ENCODE peak calls at places on chromosomes 16 and 17, in five cellular contexts. One of them, this sample, is unnamed.
A peak's percentile ranks its signal among the peaks of the same experiment; 100 is the strongest.

GRCh38 chr17:49887086-49887743 is 39.3 kb upstream of the TAC4 start:
- DNase-seq in cardiac muscle cell: peak; percentile 41
- DNase-seq in adrenal gland: no peak
- DNase-seq in AG04450: no peak
- DNase-seq in OCI-LY7: no peak
- DNase-seq in this sample: no peak

GRCh38 chr17:28716740-28717577 is 709 bp downstream of the RAB34 start:
- DNase-seq in cardiac muscle cell: peak; percentile 54
- DNase-seq in adrenal gland: peak; percentile 61
- DNase-seq in AG04450: no peak
- DNase-seq in OCI-LY7: no peak
- DNase-seq in this sample: no peak

GRCh38 chr16:64278196-64278595 is 843.7 kb downstream of the CDH11 start:
- DNase-seq in cardiac muscle cell: no peak
- DNase-seq in adrenal gland: no peak
- DNase-seq in AG04450: peak; percentile 3
- DNase-seq in OCI-LY7: no peak
- DNase-seq in this sample: no peak

GRCh38 chr16:27314161-27314723 is 468 bp downstream of the IL4R start:
- DNase-seq in cardiac muscle cell: peak; percentile 94
- DNase-seq in adrenal gland: peak; percentile 77
- DNase-seq in AG04450: peak; percentile 84
- DNase-seq in OCI-LY7: no peak
- DNase-seq in this sample: no peak

GRCh38 chr17:57442914-57443571 is 186.7 kb downstream of the MSI2 start:
- DNase-seq in cardiac muscle cell: peak; percentile 52
- DNase-seq in adrenal gland: peak; percentile 90
- DNase-seq in AG04450: no peak
- DNase-seq in OCI-LY7: peak; percentile 88
- DNase-seq in this sample: no peak

GRCh38 chr17:42673885-42674754 is 2.7 kb downstream of the PLEKHH3 start:
- DNase-seq in cardiac muscle cell: peak; percentile 89
- DNase-seq in adrenal gland: peak; percentile 57
- DNase-seq in AG04450: no peak
- DNase-seq in OCI-LY7: peak; percentile 66
- DNase-seq in this sample: no peak

GRCh38 chr16:48542020-48542473 is 67.9 kb downstream of the N4BP1 start:
- DNase-seq in cardiac muscle cell: peak; percentile 75
- DNase-seq in adrenal gland: peak; percentile 49
- DNase-seq in AG04450: no peak
- DNase-seq in OCI-LY7: peak; percentile 38
- DNase-seq in this sample: no peak

GRCh38 chr16:79600636-79601091 is at the start of gene MAF:
- DNase-seq in cardiac muscle cell: peak; percentile 79
- DNase-seq in adrenal gland: peak; percentile 94
- DNase-seq in AG04450: peak; percentile 7
- DNase-seq in OCI-LY7: peak; percentile 16
- DNase-seq in this sample: no peak

GRCh38 chr17:37292429-37293139 is 83.2 kb upstream of the C17orf78 start:
- DNase-seq in cardiac muscle cell: peak; percentile 88
- DNase-seq in adrenal gland: no peak
- DNase-seq in AG04450: no peak
- DNase-seq in OCI-LY7: peak; percentile 59
- DNase-seq in this sample: peak; percentile 67

GRCh38 chr17:81252336-81253329 is 13.5 kb downstream of the NDUFAF8 start:
- DNase-seq in cardiac muscle cell: no peak
- DNase-seq in adrenal gland: no peak
- DNase-seq in AG04450: no peak
- DNase-seq in OCI-LY7: peak; percentile 31
- DNase-seq in this sample: no peak

GRCh38 chr17:31663576-31663975 is 195.5 kb downstream of the COPRS start:
- DNase-seq in cardiac muscle cell: peak; percentile 25
- DNase-seq in adrenal gland: no peak
- DNase-seq in AG04450: no peak
- DNase-seq in OCI-LY7: no peak
- DNase-seq in this sample: no peak

GRCh38 chr17:1455291-1455747 is 713 bp downstream of the CRK start:
- DNase-seq in cardiac muscle cell: peak; percentile 78
- DNase-seq in adrenal gland: peak; percentile 78
- DNase-seq in AG04450: no peak
- DNase-seq in OCI-LY7: peak; percentile 64
- DNase-seq in this sample: no peak

GRCh38 chr17:55513885-55514590 is 2.8 kb upstream of the SMIM36 start:
- DNase-seq in cardiac muscle cell: peak; percentile 78
- DNase-seq in adrenal gland: peak; percentile 57
- DNase-seq in AG04450: peak; percentile 30
- DNase-seq in OCI-LY7: peak; percentile 83
- DNase-seq in this sample: peak; percentile 70

GRCh38 chr17:35373532-35373983 is at the start of gene SLFN11:
- DNase-seq in cardiac muscle cell: peak; percentile 95
- DNase-seq in adrenal gland: peak; percentile 68
- DNase-seq in AG04450: peak; percentile 93
- DNase-seq in OCI-LY7: no peak
- DNase-seq in this sample: peak; percentile 94

GRCh38 chr17:2705888-2706795 is 5.4 kb downstream of the CLUH start:
- DNase-seq in cardiac muscle cell: no peak
- DNase-seq in adrenal gland: no peak
- DNase-seq in AG04450: no peak
- DNase-seq in OCI-LY7: no peak
- DNase-seq in this sample: no peak

GRCh38 chr17:41581366-41582060 is 5.2 kb downstream of the KRT14 start:
- DNase-seq in cardiac muscle cell: no peak
- DNase-seq in adrenal gland: no peak
- DNase-seq in AG04450: no peak
- DNase-seq in OCI-LY7: no peak
- DNase-seq in this sample: no peak

GRCh38 chr17:55540414-55541091 is 29.3 kb upstream of the SMIM36 start:
- DNase-seq in cardiac muscle cell: peak; percentile 37
- DNase-seq in adrenal gland: no peak
- DNase-seq in AG04450: no peak
- DNase-seq in OCI-LY7: no peak
- DNase-seq in this sample: no peak

GRCh38 chr17:15966183-15966878 is 21.4 kb downstream of the ADORA2B start:
- DNase-seq in cardiac muscle cell: no peak
- DNase-seq in adrenal gland: no peak
- DNase-seq in AG04450: no peak
- DNase-seq in OCI-LY7: no peak
- DNase-seq in this sample: no peak

GRCh38 chr17:42347198-42347597 is 41.0 kb downstream of the STAT3 start:
- DNase-seq in cardiac muscle cell: peak; percentile 80
- DNase-seq in adrenal gland: peak; percentile 78
- DNase-seq in AG04450: peak; percentile 60
- DNase-seq in OCI-LY7: no peak
- DNase-seq in this sample: no peak

GRCh38 chr17:39754958-39755549 is 17.3 kb downstream of the GRB7 start:
- DNase-seq in cardiac muscle cell: no peak
- DNase-seq in adrenal gland: no peak
- DNase-seq in AG04450: no peak
- DNase-seq in OCI-LY7: peak; percentile 57
- DNase-seq in this sample: no peak

GRCh38 chr16:81610144-81610842 is 165.7 kb downstream of the CMIP start:
- DNase-seq in cardiac muscle cell: peak; percentile 84
- DNase-seq in adrenal gland: peak; percentile 87
- DNase-seq in AG04450: no peak
- DNase-seq in OCI-LY7: no peak
- DNase-seq in this sample: no peak

GRCh38 chr16:86833136-86833535 is 254.8 kb downstream of the FOXL1 start:
- DNase-seq in cardiac muscle cell: peak; percentile 39
- DNase-seq in adrenal gland: no peak
- DNase-seq in AG04450: no peak
- DNase-seq in OCI-LY7: no peak
- DNase-seq in this sample: no peak

GRCh38 chr16:35447010-35447558 is 1987.7 kb downstream of the TP53TG3F start:
- DNase-seq in cardiac muscle cell: no peak
- DNase-seq in adrenal gland: no peak
- DNase-seq in AG04450: no peak
- DNase-seq in OCI-LY7: no peak
- DNase-seq in this sample: no peak
- H3K9me3 ChIP-seq in cardiac muscle cell: no peaks in the 10 kb centered on the region
- H3K9me3 ChIP-seq in adrenal gland: no peaks in the 10 kb centered on the region
- H3K9me3 ChIP-seq in AG04450: peaks cover 21% of the 10 kb centered on the region
- H3K9me3 ChIP-seq in OCI-LY7: peaks cover 16% of the 10 kb centered on the region
- H3K9me3 ChIP-seq in this sample: no peaks in the 10 kb centered on the region

GRCh38 chr17:21295036-21295952 is 10.8 kb downstream of the MAP2K3 start:
- DNase-seq in cardiac muscle cell: peak; percentile 19
- DNase-seq in adrenal gland: no peak
- DNase-seq in AG04450: no peak
- DNase-seq in OCI-LY7: no peak
- DNase-seq in this sample: no peak

GRCh38 chr17:21292867-21293845 is 8.6 kb downstream of the MAP2K3 start:
- DNase-seq in cardiac muscle cell: no peak
- DNase-seq in adrenal gland: no peak
- DNase-seq in AG04450: no peak
- DNase-seq in OCI-LY7: no peak
- DNase-seq in this sample: no peak

GRCh38 chr17:21294321-21295035 is 10.0 kb downstream of the MAP2K3 start:
- DNase-seq in cardiac muscle cell: no peak
- DNase-seq in adrenal gland: no peak
- DNase-seq in AG04450: no peak
- DNase-seq in OCI-LY7: no peak
- DNase-seq in this sample: no peak

GRCh38 chr17:21291862-21292261 is 7.4 kb downstream of the MAP2K3 start:
- DNase-seq in cardiac muscle cell: no peak
- DNase-seq in adrenal gland: no peak
- DNase-seq in AG04450: no peak
- DNase-seq in OCI-LY7: no peak
- DNase-seq in this sample: no peak

DNA sequence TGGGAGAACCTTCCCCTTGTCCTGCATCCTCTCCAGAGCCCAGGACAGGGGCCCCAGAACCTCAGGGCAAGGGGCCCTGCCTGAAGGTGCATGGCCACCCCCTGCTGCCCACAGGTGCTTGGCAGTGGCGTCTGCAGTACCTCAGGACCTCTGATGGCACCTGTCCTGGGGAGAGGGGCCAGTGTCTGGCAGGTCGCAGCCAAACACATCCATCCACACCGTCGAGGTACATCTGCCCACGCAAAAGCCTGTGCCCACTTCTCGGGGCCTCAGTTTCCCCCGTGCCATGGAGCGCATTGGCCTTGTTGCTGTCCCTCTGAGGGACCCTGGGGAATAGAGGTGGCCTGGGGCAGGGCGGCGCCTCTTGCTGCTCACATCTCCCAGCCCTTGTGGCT is 9.3 kb downstream of the MAP2K3 start:
- DNase-seq in cardiac muscle cell: no peak
- DNase-seq in adrenal gland: no peak
- DNase-seq in AG04450: no peak
- DNase-seq in OCI-LY7: no peak
- DNase-seq in this sample: no peak
- H3K9me3 ChIP-seq in cardiac muscle cell: no peaks in the 10 kb centered on the region
- H3K9me3 ChIP-seq in adrenal gland: no peaks in the 10 kb centered on the region
- H3K9me3 ChIP-seq in AG04450: peaks cover 75% of the 10 kb centered on the region
- H3K9me3 ChIP-seq in OCI-LY7: no peaks in the 10 kb centered on the region
- H3K9me3 ChIP-seq in this sample: no peaks in the 10 kb centered on the region

GRCh38 chr16:35749253-35750141 is 2290.1 kb downstream of the TP53TG3F start:
- DNase-seq in cardiac muscle cell: no peak
- DNase-seq in adrenal gland: no peak
- DNase-seq in AG04450: no peak
- DNase-seq in OCI-LY7: no peak
- DNase-seq in this sample: no peak

GRCh38 chr16:35748621-35749252 is 2289.3 kb downstream of the TP53TG3F start:
- DNase-seq in cardiac muscle cell: no peak
- DNase-seq in adrenal gland: no peak
- DNase-seq in AG04450: no peak
- DNase-seq in OCI-LY7: no peak
- DNase-seq in this sample: no peak

GRCh38 chr16:35746281-35746962 is 2287.0 kb downstream of the TP53TG3F start:
- DNase-seq in cardiac muscle cell: no peak
- DNase-seq in adrenal gland: no peak
- DNase-seq in AG04450: no peak
- DNase-seq in OCI-LY7: no peak
- DNase-seq in this sample: no peak

GRCh38 chr16:35745821-35746248 is 2286.4 kb downstream of the TP53TG3F start:
- DNase-seq in cardiac muscle cell: no peak
- DNase-seq in adrenal gland: no peak
- DNase-seq in AG04450: no peak
- DNase-seq in OCI-LY7: no peak
- DNase-seq in this sample: no peak

DNA sequence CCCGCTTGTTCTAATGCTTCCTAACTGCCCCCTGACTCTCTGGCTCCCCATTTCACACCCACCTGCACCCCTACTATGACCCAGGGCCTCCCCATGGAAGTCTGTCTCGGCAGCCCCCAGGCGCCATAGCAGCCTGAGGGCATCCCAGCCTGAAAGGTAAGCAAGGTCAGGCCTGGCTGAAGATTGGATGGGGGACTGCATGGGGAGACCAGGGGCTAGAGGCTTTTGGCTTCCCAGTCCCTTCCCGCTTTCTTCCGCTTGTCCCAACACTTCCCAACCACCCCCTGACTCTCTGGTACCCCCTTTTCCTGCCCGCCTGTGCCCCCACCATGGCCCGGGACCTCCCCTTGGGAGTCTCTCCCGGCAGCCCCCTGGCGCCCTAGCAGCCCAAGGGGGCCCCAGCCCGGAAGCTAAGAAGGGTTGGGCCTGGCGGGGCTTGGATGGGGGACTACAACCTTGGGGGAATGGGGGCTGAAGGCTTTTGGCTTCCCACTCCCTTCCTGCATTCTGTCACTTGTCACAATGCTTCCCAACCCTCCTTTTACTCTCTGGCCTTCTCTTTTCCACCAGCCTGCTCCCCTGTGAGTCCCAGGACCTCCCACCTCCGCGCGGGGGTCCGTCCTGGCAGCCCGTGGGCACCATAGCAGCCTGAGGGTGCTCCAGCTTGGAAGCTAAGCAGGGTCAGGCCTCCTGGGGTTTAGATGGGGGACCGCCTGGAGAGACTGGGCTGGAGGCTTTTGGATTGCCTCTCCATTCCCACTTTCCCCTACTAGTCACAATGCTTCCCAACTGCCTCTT is 2288.4 kb downstream of the TP53TG3F start:
- DNase-seq in cardiac muscle cell: no peak
- DNase-seq in adrenal gland: no peak
- DNase-seq in AG04450: no peak
- DNase-seq in OCI-LY7: no peak
- DNase-seq in this sample: no peak
- H3K9me3 ChIP-seq in cardiac muscle cell: no peaks in the 10 kb centered on the region
- H3K9me3 ChIP-seq in adrenal gland: no peaks in the 10 kb centered on the region
- H3K9me3 ChIP-seq in AG04450: peaks cover 81% of the 10 kb centered on the region
- H3K9me3 ChIP-seq in OCI-LY7: no peaks in the 10 kb centered on the region
- H3K9me3 ChIP-seq in this sample: no peaks in the 10 kb centered on the region

DNA sequence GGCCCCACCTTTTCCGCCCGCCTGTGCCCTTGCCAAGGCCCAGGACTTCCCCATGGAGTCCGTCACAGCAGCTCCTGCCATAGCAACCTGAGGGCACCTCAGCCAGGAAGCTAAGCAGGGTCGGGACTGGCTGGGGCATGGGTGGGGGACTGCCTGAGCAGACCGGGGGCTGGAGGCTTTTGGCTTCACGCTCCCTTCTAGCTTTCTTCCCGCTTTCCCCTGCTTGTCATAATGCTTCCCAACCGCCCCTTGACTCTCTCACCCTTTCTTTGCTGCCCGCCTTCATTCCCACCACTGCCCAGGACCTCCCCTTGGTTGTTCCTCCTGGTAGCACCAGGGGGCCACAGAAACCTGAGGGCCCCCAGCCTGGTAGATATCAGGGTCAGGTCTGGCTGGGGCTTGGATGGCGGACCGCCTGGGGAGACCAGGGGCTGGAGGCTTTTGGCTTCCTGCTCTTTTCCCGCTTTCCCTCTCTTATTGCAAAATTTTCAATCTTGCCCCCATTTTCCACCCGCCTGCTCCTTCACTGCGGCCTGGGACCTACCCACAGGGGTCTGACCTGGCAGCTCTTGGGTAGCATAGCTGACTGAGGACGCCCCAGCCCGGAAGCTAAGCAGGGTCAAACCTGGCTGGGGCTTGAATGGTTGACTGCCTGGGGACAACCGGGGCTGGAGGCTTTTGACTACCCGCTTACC is 2287.7 kb downstream of the TP53TG3F start:
- DNase-seq in cardiac muscle cell: no peak
- DNase-seq in adrenal gland: no peak
- DNase-seq in AG04450: no peak
- DNase-seq in OCI-LY7: no peak
- DNase-seq in this sample: no peak
- H3K9me3 ChIP-seq in cardiac muscle cell: no peaks in the 10 kb centered on the region
- H3K9me3 ChIP-seq in adrenal gland: no peaks in the 10 kb centered on the region
- H3K9me3 ChIP-seq in AG04450: peaks cover 73% of the 10 kb centered on the region
- H3K9me3 ChIP-seq in OCI-LY7: no peaks in the 10 kb centered on the region
- H3K9me3 ChIP-seq in this sample: no peaks in the 10 kb centered on the region

This sample was measured in SK-N-MC.